ENCODE peak calls at places on chromosome 1, in seven cellular contexts. One of them, this sample, is unnamed.

GRCh38 chr1:177863776-177864175 is 106.1 kb downstream of the SEC16B start:
- DNase-seq in osteoblast: no peak
- DNase-seq in cardiac muscle cell: no peak
- DNase-seq in left ventricle myocardium inferior: no peak
- DNase-seq in right atrium auricular region: no peak
- DNase-seq in psoas muscle: no peak
- DNase-seq in uterus: no peak
- DNase-seq in this sample: no peak

GRCh38 chr1:65955071-65955470 is 162.4 kb downstream of the PDE4B start:
- DNase-seq in psoas muscle: no peak
- DNase-seq in osteoblast: no peak
- DNase-seq in left ventricle myocardium inferior: no peak
- DNase-seq in right atrium auricular region: no peak
- DNase-seq in uterus: no peak
- DNase-seq in cardiac muscle cell: no peak
- DNase-seq in this sample: no peak

GRCh38 chr1:21384620-21385019 is 55.3 kb upstream of the NBPF3 start:
- DNase-seq in right atrium auricular region: no peak
- DNase-seq in uterus: no peak
- DNase-seq in cardiac muscle cell: no peak
- DNase-seq in left ventricle myocardium inferior: no peak
- DNase-seq in osteoblast: no peak
- DNase-seq in psoas muscle: no peak
- DNase-seq in this sample: no peak

GRCh38 chr1:99707535-99708142 is 58.8 kb downstream of the FRRS1 start:
- DNase-seq in left ventricle myocardium inferior: peak; percentile 62
- DNase-seq in cardiac muscle cell: peak; percentile 78
- DNase-seq in psoas muscle: peak; percentile 70
- DNase-seq in osteoblast: peak; percentile 81
- DNase-seq in uterus: peak; percentile 77
- DNase-seq in right atrium auricular region: peak; percentile 87
- DNase-seq in this sample: peak; percentile 19

GRCh38 chr1:109705411-109705810 is 6.6 kb upstream of the GSTM5 start:
- DNase-seq in cardiac muscle cell: no peak
- DNase-seq in uterus: no peak
- DNase-seq in right atrium auricular region: no peak
- DNase-seq in osteoblast: no peak
- DNase-seq in left ventricle myocardium inferior: no peak
- DNase-seq in psoas muscle: no peak
- DNase-seq in this sample: no peak

GRCh38 chr1:103514920-103515503 is 10.5 kb upstream of the RNPC3 start:
- DNase-seq in right atrium auricular region: no peak
- DNase-seq in uterus: no peak
- DNase-seq in osteoblast: no peak
- DNase-seq in left ventricle myocardium inferior: no peak
- DNase-seq in psoas muscle: no peak
- DNase-seq in cardiac muscle cell: peak; percentile 70
- DNase-seq in this sample: no peak

GRCh38 chr1:109789771-109790170 is 26.0 kb upstream of the EPS8L3 start:
- DNase-seq in psoas muscle: peak; percentile 23
- DNase-seq in uterus: peak; percentile 9
- DNase-seq in left ventricle myocardium inferior: no peak
- DNase-seq in cardiac muscle cell: no peak
- DNase-seq in right atrium auricular region: no peak
- DNase-seq in osteoblast: no peak
- DNase-seq in this sample: no peak

GRCh38 chr1:33153650-33154049 is 28.2 kb downstream of the TRIM62 start:
- DNase-seq in uterus: no peak
- DNase-seq in right atrium auricular region: no peak
- DNase-seq in cardiac muscle cell: no peak
- DNase-seq in psoas muscle: no peak
- DNase-seq in left ventricle myocardium inferior: no peak
- DNase-seq in osteoblast: peak; percentile 78
- DNase-seq in this sample: no peak

GRCh38 chr1:168373869-168374268 is 93.2 kb downstream of the TBX19 start:
- DNase-seq in right atrium auricular region: no peak
- DNase-seq in uterus: peak; percentile 81
- DNase-seq in psoas muscle: no peak
- DNase-seq in cardiac muscle cell: peak; percentile 60
- DNase-seq in left ventricle myocardium inferior: no peak
- DNase-seq in osteoblast: no peak
- DNase-seq in this sample: no peak

GRCh38 chr1:222865718-222866117 is 50.9 kb downstream of the DISP1 start:
- DNase-seq in right atrium auricular region: no peak
- DNase-seq in psoas muscle: no peak
- DNase-seq in cardiac muscle cell: no peak
- DNase-seq in osteoblast: no peak
- DNase-seq in uterus: no peak
- DNase-seq in left ventricle myocardium inferior: no peak
- DNase-seq in this sample: no peak

GRCh38 chr1:211371406-211372105 is 44.9 kb downstream of the TRAF5 start:
- DNase-seq in left ventricle myocardium inferior: no peak
- DNase-seq in osteoblast: no peak
- DNase-seq in uterus: no peak
- DNase-seq in cardiac muscle cell: peak; percentile 8
- DNase-seq in psoas muscle: no peak
- DNase-seq in right atrium auricular region: no peak
- DNase-seq in this sample: no peak

GRCh38 chr1:180926164-180926981 is 13.7 kb downstream of the KIAA1614 start:
- DNase-seq in uterus: peak; percentile 53
- DNase-seq in right atrium auricular region: no peak
- DNase-seq in cardiac muscle cell: peak; percentile 83
- DNase-seq in left ventricle myocardium inferior: peak; percentile 77
- DNase-seq in psoas muscle: peak; percentile 82
- DNase-seq in osteoblast: peak; percentile 87
- DNase-seq in this sample: no peak

GRCh38 chr1:89545264-89546038 is 20.8 kb downstream of the LRRC8B start:
- DNase-seq in cardiac muscle cell: peak; percentile 72
- DNase-seq in uterus: no peak
- DNase-seq in right atrium auricular region: no peak
- DNase-seq in psoas muscle: no peak
- DNase-seq in left ventricle myocardium inferior: no peak
- DNase-seq in osteoblast: no peak
- DNase-seq in this sample: no peak

GRCh38 chr1:218620956-218621355 is 275.8 kb downstream of the TGFB2 start:
- DNase-seq in psoas muscle: no peak
- DNase-seq in osteoblast: peak; percentile 86
- DNase-seq in cardiac muscle cell: no peak
- DNase-seq in uterus: no peak
- DNase-seq in left ventricle myocardium inferior: no peak
- DNase-seq in right atrium auricular region: no peak
- DNase-seq in this sample: no peak

GRCh38 chr1:228378453-228379164 is 28.0 kb downstream of the TRIM11 start:
- DNase-seq in osteoblast: peak; percentile 98
- DNase-seq in uterus: peak; percentile 66
- DNase-seq in psoas muscle: peak; percentile 81
- DNase-seq in right atrium auricular region: peak; percentile 73
- DNase-seq in cardiac muscle cell: peak; percentile 93
- DNase-seq in left ventricle myocardium inferior: peak; percentile 74
- DNase-seq in this sample: peak; percentile 30

GRCh38 chr1:223180803-223181321 is 37.8 kb upstream of the TLR5 start:
- DNase-seq in uterus: no peak
- DNase-seq in cardiac muscle cell: peak; percentile 38
- DNase-seq in right atrium auricular region: no peak
- DNase-seq in osteoblast: no peak
- DNase-seq in psoas muscle: no peak
- DNase-seq in left ventricle myocardium inferior: no peak
- DNase-seq in this sample: no peak

GRCh38 chr1:166538646-166539045 is 300.6 kb upstream of the POGK start:
- DNase-seq in osteoblast: no peak
- DNase-seq in uterus: no peak
- DNase-seq in right atrium auricular region: no peak
- DNase-seq in left ventricle myocardium inferior: no peak
- DNase-seq in cardiac muscle cell: no peak
- DNase-seq in psoas muscle: no peak
- DNase-seq in this sample: no peak

GRCh38 chr1:11804666-11805453 is 904 bp downstream of the MTHFR start:
- DNase-seq in left ventricle myocardium inferior: peak; percentile 68
- DNase-seq in uterus: peak; percentile 77
- DNase-seq in cardiac muscle cell: peak; percentile 83
- DNase-seq in osteoblast: no peak
- DNase-seq in right atrium auricular region: no peak
- DNase-seq in psoas muscle: no peak
- DNase-seq in this sample: no peak

GRCh38 chr1:49356594-49356993 is 579.9 kb upstream of the BEND5 start:
- DNase-seq in osteoblast: no peak
- DNase-seq in cardiac muscle cell: no peak
- DNase-seq in left ventricle myocardium inferior: no peak
- DNase-seq in right atrium auricular region: no peak
- DNase-seq in psoas muscle: no peak
- DNase-seq in uterus: no peak
- DNase-seq in this sample: no peak

GRCh38 chr1:49363628-49364027 is 586.9 kb upstream of the BEND5 start:
- DNase-seq in right atrium auricular region: no peak
- DNase-seq in psoas muscle: no peak
- DNase-seq in cardiac muscle cell: no peak
- DNase-seq in uterus: no peak
- DNase-seq in osteoblast: no peak
- DNase-seq in left ventricle myocardium inferior: no peak
- DNase-seq in this sample: no peak

GRCh38 chr1:49358036-49358435 is 581.3 kb upstream of the BEND5 start:
- DNase-seq in left ventricle myocardium inferior: no peak
- DNase-seq in uterus: no peak
- DNase-seq in psoas muscle: no peak
- DNase-seq in cardiac muscle cell: no peak
- DNase-seq in right atrium auricular region: no peak
- DNase-seq in osteoblast: no peak
- DNase-seq in this sample: no peak
- H3K9me3 ChIP-seq in left ventricle myocardium inferior: no peaks in the 10 kb centered on the region
- H3K9me3 ChIP-seq in uterus: no peaks in the 10 kb centered on the region
- H3K9me3 ChIP-seq in psoas muscle: no peaks in the 10 kb centered on the region
- H3K9me3 ChIP-seq in cardiac muscle cell: no peaks in the 10 kb centered on the region
- H3K9me3 ChIP-seq in right atrium auricular region: no peaks in the 10 kb centered on the region
- H3K9me3 ChIP-seq in osteoblast: peaks cover 9% of the 10 kb centered on the region
- H3K9me3 ChIP-seq in this sample: no peaks in the 10 kb centered on the region

DNA sequence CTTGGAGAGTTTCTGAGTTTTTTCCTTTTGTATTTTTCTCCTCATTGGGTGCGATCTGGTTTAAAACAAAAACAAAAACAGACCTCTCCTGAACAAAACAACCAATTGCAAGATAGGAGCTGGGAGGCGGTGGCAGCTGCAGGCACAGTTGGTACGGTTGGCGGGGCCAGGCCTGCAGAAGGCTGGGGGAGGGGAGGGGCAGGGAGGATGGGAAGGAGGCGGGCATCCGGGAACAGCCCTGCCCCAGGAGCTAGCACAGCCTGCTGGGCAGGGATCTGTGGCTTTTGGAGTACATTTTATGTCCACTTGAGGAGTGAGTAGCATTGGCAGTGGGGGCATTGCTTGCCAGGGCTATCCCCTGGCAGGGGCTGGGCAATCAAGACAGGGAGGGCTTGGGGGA is 5.2 kb downstream of the CAPN9 start:
- DNase-seq in left ventricle myocardium inferior: no peak
- DNase-seq in uterus: no peak
- DNase-seq in cardiac muscle cell: no peak
- DNase-seq in osteoblast: no peak
- DNase-seq in right atrium auricular region: no peak
- DNase-seq in psoas muscle: no peak
- DNase-seq in this sample: no peak
- H3K9me3 ChIP-seq in left ventricle myocardium inferior: no peaks in the 10 kb centered on the region
- H3K9me3 ChIP-seq in uterus: no peaks in the 10 kb centered on the region
- H3K9me3 ChIP-seq in cardiac muscle cell: no peaks in the 10 kb centered on the region
- H3K9me3 ChIP-seq in osteoblast: no peaks in the 10 kb centered on the region
- H3K9me3 ChIP-seq in right atrium auricular region: no peaks in the 10 kb centered on the region
- H3K9me3 ChIP-seq in psoas muscle: no peaks in the 10 kb centered on the region
- H3K9me3 ChIP-seq in this sample: no peaks in the 10 kb centered on the region

DNA sequence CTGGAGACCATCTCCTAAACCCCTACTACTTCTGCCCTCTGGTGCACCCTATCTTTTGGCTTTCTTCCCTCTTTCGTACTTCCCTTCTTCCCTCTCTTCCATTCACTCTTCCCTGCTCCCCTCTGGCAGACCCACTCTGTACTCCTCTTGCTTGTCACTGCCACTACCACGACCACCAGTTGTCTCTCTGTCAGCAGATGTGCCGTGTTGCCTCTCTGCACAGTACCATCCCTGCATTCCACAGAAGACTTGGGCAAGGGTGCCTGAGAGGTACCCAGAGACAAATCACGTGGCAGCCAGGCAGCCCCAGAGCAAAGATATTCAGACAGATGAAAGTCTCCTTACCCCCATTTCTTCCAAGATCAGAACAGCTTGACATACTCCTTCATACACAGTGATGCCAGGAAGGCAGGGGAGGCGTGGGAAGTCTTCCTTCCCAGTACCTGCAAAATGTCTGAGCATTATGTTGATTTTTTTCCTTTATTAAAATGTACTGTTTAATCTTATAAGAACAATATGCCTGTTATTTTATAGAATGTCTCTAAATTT is 15.0 kb downstream of the CAMSAP2 start:
- DNase-seq in left ventricle myocardium inferior: no peak
- DNase-seq in uterus: no peak
- DNase-seq in psoas muscle: no peak
- DNase-seq in osteoblast: peak; percentile 15
- DNase-seq in right atrium auricular region: no peak
- DNase-seq in cardiac muscle cell: no peak
- DNase-seq in this sample: no peak
- H3K9me3 ChIP-seq in left ventricle myocardium inferior: no peaks in the 10 kb centered on the region
- H3K9me3 ChIP-seq in uterus: no peaks in the 10 kb centered on the region
- H3K9me3 ChIP-seq in psoas muscle: no peaks in the 10 kb centered on the region
- H3K9me3 ChIP-seq in osteoblast: no peaks in the 10 kb centered on the region
- H3K9me3 ChIP-seq in right atrium auricular region: no peaks in the 10 kb centered on the region
- H3K9me3 ChIP-seq in cardiac muscle cell: no peaks in the 10 kb centered on the region
- H3K9me3 ChIP-seq in this sample: no peaks in the 10 kb centered on the region

GRCh38 chr1:3978196-3978927 is 78.3 kb upstream of the C1orf174 start:
- DNase-seq in left ventricle myocardium inferior: no peak
- DNase-seq in osteoblast: peak; percentile 27
- DNase-seq in uterus: no peak
- DNase-seq in cardiac muscle cell: no peak
- DNase-seq in psoas muscle: no peak
- DNase-seq in right atrium auricular region: no peak
- DNase-seq in this sample: no peak

GRCh38 chr1:3975903-3976630 is 76.0 kb upstream of the C1orf174 start:
- DNase-seq in left ventricle myocardium inferior: no peak
- DNase-seq in osteoblast: no peak
- DNase-seq in psoas muscle: no peak
- DNase-seq in right atrium auricular region: no peak
- DNase-seq in cardiac muscle cell: no peak
- DNase-seq in uterus: no peak
- DNase-seq in this sample: no peak

GRCh38 chr1:3981261-3981660 is 81.2 kb upstream of the C1orf174 start:
- DNase-seq in cardiac muscle cell: no peak
- DNase-seq in psoas muscle: no peak
- DNase-seq in osteoblast: no peak
- DNase-seq in left ventricle myocardium inferior: no peak
- DNase-seq in uterus: no peak
- DNase-seq in right atrium auricular region: no peak
- DNase-seq in this sample: no peak

GRCh38 chr1:3978928-3979325 is 78.9 kb upstream of the C1orf174 start:
- DNase-seq in right atrium auricular region: no peak
- DNase-seq in left ventricle myocardium inferior: no peak
- DNase-seq in uterus: no peak
- DNase-seq in osteoblast: no peak
- DNase-seq in cardiac muscle cell: no peak
- DNase-seq in psoas muscle: no peak
- DNase-seq in this sample: no peak

DNA sequence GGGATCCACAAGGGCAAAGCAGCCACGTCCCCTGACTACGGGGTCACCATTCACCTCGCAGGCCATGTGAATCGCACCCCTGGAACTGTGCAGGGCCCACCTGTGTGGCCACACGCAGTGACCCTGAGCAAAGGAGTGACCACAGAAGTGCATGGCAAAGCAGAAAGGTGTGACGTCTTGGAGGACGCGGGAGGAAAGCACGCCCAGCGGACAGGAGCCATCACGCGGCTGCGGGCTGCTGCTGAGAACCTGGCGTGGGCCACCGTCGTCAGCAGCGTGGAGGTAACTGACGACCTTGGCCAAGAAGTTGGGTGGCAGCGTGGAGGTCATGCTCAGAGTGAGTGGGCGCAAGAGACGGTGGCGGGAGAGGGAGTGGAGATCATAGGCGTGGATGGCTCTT is 76.7 kb upstream of the C1orf174 start:
- DNase-seq in left ventricle myocardium inferior: no peak
- DNase-seq in osteoblast: no peak
- DNase-seq in uterus: no peak
- DNase-seq in psoas muscle: no peak
- DNase-seq in cardiac muscle cell: no peak
- DNase-seq in right atrium auricular region: no peak
- DNase-seq in this sample: no peak
- H3K9me3 ChIP-seq in left ventricle myocardium inferior: no peaks in the 10 kb centered on the region
- H3K9me3 ChIP-seq in osteoblast: no peaks in the 10 kb centered on the region
- H3K9me3 ChIP-seq in uterus: no peaks in the 10 kb centered on the region
- H3K9me3 ChIP-seq in psoas muscle: no peaks in the 10 kb centered on the region
- H3K9me3 ChIP-seq in cardiac muscle cell: no peaks in the 10 kb centered on the region
- H3K9me3 ChIP-seq in right atrium auricular region: no peaks in the 10 kb centered on the region
- H3K9me3 ChIP-seq in this sample: no peaks in the 10 kb centered on the region